ENCODE peak calls at places on chromosome 21, in seven cellular contexts. A is H1, C is HCT116, S is T47D, J is GM12878, O is SK-N-SH, L is HepG2. K is an unnamed sample.

GRCh38 chr21:14448784-14449183 is 65.8 kb upstream of the HSPA13 start:
- DNase-seq in A (no peak), C (no peak), S (no peak), J (no peak), O (no peak), L (no peak), K (no peak)

GRCh38 chr21:16059981-16060380 is 330.2 kb downstream of the USP25 start:
- DNase-seq in A (no peak), C (no peak), S (no peak), J (no peak), O (no peak), L (no peak), K (no peak)

GRCh38 chr21:43578677-43579313 is 80.5 kb downstream of the HSF2BP start:
- DNase-seq in A (no peak), C (no peak), S (peak), J (no peak), O (no peak), L (no peak), K (no peak)

GRCh38 chr21:16241500-16241963 is 511.8 kb downstream of the USP25 start:
- DNase-seq in A (peak), C (no peak), S (no peak), J (no peak), O (no peak), L (no peak), K (no peak)

GRCh38 chr21:31798842-31799691 is 67.1 kb upstream of the SCAF4 start:
- DNase-seq in A (no peak), C (no peak), S (no peak), J (no peak), O (no peak), L (no peak), K (no peak)

GRCh38 chr21:34836103-34836932 is 167.5 kb downstream of the CLIC6 start:
- DNase-seq in A (no peak), C (peak), S (no peak), J (no peak), O (no peak), L (peak), K (no peak)

GRCh38 chr21:29064850-29065481 is 8.5 kb downstream of the CCT8 start:
- DNase-seq in A (no peak), C (no peak), S (no peak), J (peak), O (no peak), L (no peak), K (no peak)

GRCh38 chr21:40568756-40569155 is 278.2 kb downstream of the DSCAM start:
- DNase-seq in A (no peak), C (no peak), S (no peak), J (no peak), O (no peak), L (no peak), K (no peak)

GRCh38 chr21:33976082-33976979 is 60.7 kb upstream of the ATP5PO start:
- DNase-seq in A (peak), C (no peak), S (no peak), J (peak), O (no peak), L (peak), K (peak)

GRCh38 chr21:17925000-17925610 is 105.9 kb upstream of the C21orf91 start:
- DNase-seq in A (peak), C (peak), S (peak), J (peak), O (peak), L (peak), K (peak)

GRCh38 chr21:38171723-38172344 is 85.0 kb upstream of the KCNJ15 start:
- DNase-seq in A (peak), C (no peak), S (peak), J (no peak), O (no peak), L (no peak), K (no peak)

GRCh38 chr21:41630249-41630648 is 122.3 kb upstream of the TMPRSS2 start:
- DNase-seq in A (no peak), C (peak), S (no peak), J (no peak), O (no peak), L (no peak), K (no peak)

GRCh38 chr21:40331804-40332203 is 464.6 kb downstream of the PCP4 start:
- DNase-seq in A (no peak), C (no peak), S (peak), J (no peak), O (no peak), L (no peak), K (no peak)

GRCh38 chr21:22791986-22792560 is 1793.9 kb downstream of the NCAM2 start:
- DNase-seq in A (no peak), C (no peak), S (peak), J (no peak), O (peak), L (peak), K (peak)

GRCh38 chr21:33025471-33026298 is at the start of gene OLIG2:
- DNase-seq in A (peak), C (no peak), S (no peak), J (no peak), O (peak), L (no peak), K (peak)

GRCh38 chr21:43195131-43196021 is 26.6 kb downstream of the CRYAA start:
- DNase-seq in A (no peak), C (no peak), S (no peak), J (no peak), O (peak), L (no peak), K (no peak)

GRCh38 chr21:43734830-43735229 is 15.9 kb downstream of the PDXK start:
- DNase-seq in A (no peak), C (no peak), S (no peak), J (no peak), O (no peak), L (no peak), K (no peak)

GRCh38 chr21:17610862-17611261 is 1.8 kb downstream of the BTG3 start:
- DNase-seq in A (no peak), C (no peak), S (no peak), J (no peak), O (peak), L (peak), K (peak)

GRCh38 chr21:40967771-40968170 is 120.8 kb upstream of the DSCAM start:
- DNase-seq in A (no peak), C (no peak), S (no peak), J (no peak), O (no peak), L (no peak), K (no peak)

GRCh38 chr21:34603002-34603709 is 11.8 kb downstream of the RCAN1 start:
- DNase-seq in A (peak), C (no peak), S (peak), J (no peak), O (peak), L (peak), K (peak)

GRCh38 chr21:37986000-37986399 is 69.7 kb upstream of the KCNJ6 start:
- DNase-seq in A (no peak), C (no peak), S (no peak), J (no peak), O (no peak), L (no peak), K (no peak)

GRCh38 chr21:16078382-16078781 is 348.6 kb downstream of the USP25 start:
- DNase-seq in A (no peak), C (no peak), S (no peak), J (no peak), O (no peak), L (no peak), K (no peak)

GRCh38 chr21:17200250-17200649 is 312.6 kb upstream of the CXADR start:
- DNase-seq in A (no peak), C (no peak), S (no peak), J (no peak), O (no peak), L (no peak), K (no peak)

GRCh38 chr21:15209224-15209623 is 144.4 kb upstream of the NRIP1 start:
- DNase-seq in A (no peak), C (no peak), S (peak), J (no peak), O (no peak), L (no peak), K (no peak)

GRCh38 chr21:18529253-18529652 is 125.7 kb upstream of the TMPRSS15 start:
- DNase-seq in A (no peak), C (no peak), S (peak), J (no peak), O (no peak), L (no peak), K (no peak)

GRCh38 chr21:42939581-42940413 is 14.4 kb upstream of the ERVH48-1 start:
- DNase-seq in A (no peak), C (no peak), S (peak), J (no peak), O (no peak), L (peak), K (no peak)

GRCh38 chr21:32578107-32578691 is 7.1 kb downstream of the TCP10L start:
- DNase-seq in A (peak), C (peak), S (peak), J (no peak), O (peak), L (no peak), K (peak)

GRCh38 chr21:39204134-39204533 is 20.9 kb upstream of the PSMG1 start:
- DNase-seq in A (no peak), C (no peak), S (no peak), J (no peak), O (no peak), L (no peak), K (peak)

GRCh38 chr21:39209334-39209688 is 26.1 kb upstream of the PSMG1 start:
- DNase-seq in A (no peak), C (no peak), S (no peak), J (no peak), O (no peak), L (no peak), K (no peak)

DNA sequence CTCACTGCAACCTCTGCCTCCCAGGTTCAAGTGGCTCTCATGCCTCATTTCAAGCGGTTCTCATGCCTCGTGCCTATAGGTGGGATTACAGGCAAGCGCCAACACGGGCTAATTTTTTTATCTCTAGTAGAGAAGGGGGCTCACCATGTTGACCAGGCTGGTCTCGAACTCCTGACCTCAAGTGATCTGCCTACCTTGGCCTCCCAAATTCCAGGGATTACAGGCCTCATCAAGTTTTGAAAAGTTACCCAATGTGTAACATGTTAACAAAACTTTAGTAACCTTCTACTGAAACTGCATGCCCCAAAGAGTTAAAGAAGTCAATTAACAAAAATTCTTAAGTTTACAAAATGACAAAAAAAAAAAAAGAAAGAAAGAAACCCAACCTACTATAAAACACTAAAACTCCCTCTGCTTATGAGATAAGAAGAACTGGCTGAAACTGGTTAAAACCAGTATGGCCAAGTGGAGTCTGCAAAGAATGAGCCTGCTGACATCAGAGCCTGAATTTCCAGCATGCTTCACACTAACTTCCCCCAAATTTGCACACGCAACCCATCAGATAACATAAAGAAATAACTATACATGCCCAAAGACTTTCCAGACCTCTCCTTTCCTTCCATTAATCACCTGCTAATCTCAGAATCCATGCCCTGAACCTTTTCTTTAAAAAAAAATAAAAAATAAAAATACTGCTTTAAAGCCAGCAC is 25.5 kb upstream of the PSMG1 start:
- DNase-seq in A (no peak), C (no peak), S (no peak), J (no peak), O (no peak), L (no peak), K (peak)
- TF ChIP-seq JUND in A (no peak), C (no peak), S (no peak), J (no peak), O (no peak), L (no peak), K (peak)

GRCh38 chr21:36429672-36430546 is 44.7 kb downstream of the CHAF1B start:
- DNase-seq in A (no peak), C (peak), S (no peak), J (peak), O (peak), L (peak), K (peak)
- TF ChIP-seq JUND in A (no peak), C (no peak), S (no peak), J (no peak), O (peak), L (no peak), K (peak)

DNA sequence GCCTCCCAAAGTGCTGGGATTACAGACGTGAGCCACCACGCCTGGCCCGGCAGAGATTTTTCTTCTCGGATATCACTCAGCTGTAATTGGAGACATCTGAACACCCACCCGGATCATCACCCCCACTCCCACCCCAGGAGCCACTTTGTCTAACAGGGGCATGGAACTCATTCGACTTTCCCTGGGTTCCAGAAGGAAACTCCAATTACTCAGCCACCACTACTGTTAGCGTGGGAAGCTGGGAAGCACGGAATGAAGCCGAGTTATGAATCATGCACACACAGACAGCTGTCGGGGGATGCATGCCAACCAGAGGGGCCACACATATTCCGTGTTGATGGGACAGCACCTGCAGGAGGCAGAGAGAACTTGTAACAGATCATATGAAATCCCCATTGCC is 85.2 kb downstream of the HLCS start:
- DNase-seq in A (no peak), C (no peak), S (no peak), J (no peak), O (no peak), L (no peak), K (no peak)
- TF ChIP-seq JUND in A (no peak), C (no peak), S (no peak), J (no peak), O (no peak), L (no peak), K (no peak)

DNA sequence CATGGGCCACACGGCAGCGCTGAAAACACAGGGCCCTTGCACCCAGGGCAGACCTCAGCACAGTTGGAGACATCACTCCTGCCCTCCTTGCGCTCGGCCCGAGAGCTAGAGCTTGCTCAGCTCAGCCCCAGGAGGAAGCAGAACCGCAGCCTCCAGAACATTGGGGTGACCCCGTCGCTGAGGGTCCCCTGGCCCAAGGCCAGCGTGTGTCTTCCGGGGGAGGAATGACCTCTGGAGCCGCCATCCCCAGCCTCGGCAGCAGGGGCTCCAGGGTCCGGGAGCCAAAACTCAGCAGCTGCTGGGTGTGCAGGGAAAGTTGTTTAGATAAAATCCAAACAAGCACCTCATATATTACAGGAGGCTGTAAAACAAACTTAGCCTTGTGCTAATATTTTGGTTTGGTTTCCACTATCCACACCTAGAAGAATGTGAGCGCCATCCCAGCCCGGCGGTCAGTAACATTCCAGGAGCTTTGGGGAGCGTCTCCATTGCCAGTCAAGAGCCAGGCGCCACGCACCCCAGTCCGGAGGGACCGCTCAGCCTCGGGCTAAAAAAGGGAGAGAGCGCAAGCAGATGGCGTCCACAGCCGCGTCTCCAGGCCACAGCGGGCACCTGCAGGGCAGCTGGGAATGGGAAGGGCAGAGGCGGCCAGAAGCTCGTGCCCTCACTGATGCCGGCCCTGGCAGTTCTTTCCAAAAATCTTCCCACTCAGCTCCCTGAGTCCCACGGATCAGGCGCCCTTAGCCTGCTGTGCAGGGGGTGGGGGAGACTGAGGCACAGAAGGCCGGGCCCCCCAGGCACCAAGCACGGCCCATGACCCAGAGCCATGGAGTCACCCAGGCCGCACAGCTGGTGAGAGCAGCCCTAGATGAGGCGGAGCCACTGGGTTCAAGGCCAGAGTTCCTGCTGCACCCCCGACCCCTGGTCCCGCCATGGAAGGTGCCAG is 52.0 kb downstream of the SLX9 start:
- DNase-seq in A (no peak), C (no peak), S (no peak), J (no peak), O (no peak), L (no peak), K (no peak)
- TF ChIP-seq JUND in A (no peak), C (no peak), S (no peak), J (no peak), O (no peak), L (no peak), K (no peak)

DNA sequence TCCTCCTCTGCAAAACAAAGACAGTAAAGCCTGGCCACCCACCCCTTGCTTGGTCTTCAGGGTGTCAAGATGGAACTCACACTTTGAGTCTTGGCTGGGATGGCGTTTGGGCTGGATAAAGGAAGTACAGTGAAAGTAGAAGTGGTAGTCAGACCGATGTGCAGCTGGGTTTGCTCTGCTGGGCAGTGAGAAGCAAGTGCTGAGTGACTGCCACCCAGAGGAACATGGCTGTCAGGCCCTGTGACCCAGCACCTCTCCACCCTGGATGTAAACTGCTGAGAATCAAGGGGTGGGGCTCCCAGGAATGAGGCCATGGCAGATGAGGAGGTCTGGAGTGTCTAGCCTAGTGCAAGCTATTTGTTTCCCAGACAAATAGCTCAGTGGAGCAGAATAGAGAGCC is 51.2 kb downstream of the POFUT2 start:
- DNase-seq in A (no peak), C (no peak), S (peak), J (no peak), O (no peak), L (no peak), K (no peak)
- TF ChIP-seq JUND in A (no peak), C (no peak), S (no peak), J (no peak), O (no peak), L (no peak), K (no peak)

GRCh38 chr21:45266518-45267389 is 20.9 kb downstream of the POFUT2 start:
- DNase-seq in A (no peak), C (no peak), S (no peak), J (no peak), O (no peak), L (no peak), K (no peak)
- TF ChIP-seq JUND in A (no peak), C (no peak), S (no peak), J (no peak), O (no peak), L (no peak), K (no peak)

K was measured in K562.